ENCODE peak calls at places on chromosomes 4 and X, in five cellular contexts. One of them, this sample, is unnamed.

GRCh38 chr4:108762559-108763225 is at the start of gene ETNPPL:
- DNase-seq in H7: peak; percentile 89
- DNase-seq in NCI-H774: no peak
- DNase-seq in KBM-7: no peak
- DNase-seq in LoVo: no peak
- DNase-seq in this sample: no peak

GRCh38 chr4:8741513-8742226 is 130.0 kb downstream of the HMX1 start:
- DNase-seq in NCI-H774: no peak
- DNase-seq in KBM-7: no peak
- DNase-seq in H7: no peak
- DNase-seq in LoVo: no peak
- DNase-seq in this sample: no peak

GRCh38 chrX:24266996-24267395 is 46.9 kb downstream of the SUPT20HL2 start:
- DNase-seq in NCI-H774: no peak
- DNase-seq in KBM-7: no peak
- DNase-seq in H7: no peak
- DNase-seq in LoVo: no peak
- DNase-seq in this sample: peak; percentile 44

GRCh38 chr4:166165829-166166420 is 292.9 kb downstream of the TLL1 start:
- DNase-seq in H7: peak; percentile 3
- DNase-seq in NCI-H774: peak; percentile 48
- DNase-seq in LoVo: peak; percentile 81
- DNase-seq in KBM-7: peak; percentile 70
- DNase-seq in this sample: peak; percentile 68

GRCh38 chr4:139416073-139416673 is 37.7 kb upstream of the RAB33B start:
- DNase-seq in LoVo: peak; percentile 49
- DNase-seq in NCI-H774: no peak
- DNase-seq in KBM-7: peak; percentile 54
- DNase-seq in H7: no peak
- DNase-seq in this sample: peak; percentile 67

GRCh38 chrX:2504706-2505332 is 4.0 kb upstream of the DHRSX start:
- DNase-seq in LoVo: no peak
- DNase-seq in NCI-H774: no peak
- DNase-seq in H7: no peak
- DNase-seq in KBM-7: no peak
- DNase-seq in this sample: no peak

GRCh38 chr4:120481711-120482110 is 415.1 kb upstream of the MAD2L1 start:
- DNase-seq in H7: no peak
- DNase-seq in LoVo: no peak
- DNase-seq in KBM-7: no peak
- DNase-seq in NCI-H774: no peak
- DNase-seq in this sample: no peak

GRCh38 chr4:122930877-122931276 is 8.5 kb upstream of the NUDT6 start:
- DNase-seq in NCI-H774: no peak
- DNase-seq in H7: no peak
- DNase-seq in LoVo: peak; percentile 47
- DNase-seq in KBM-7: peak; percentile 15
- DNase-seq in this sample: peak; percentile 41

GRCh38 chrX:44088755-44089154 is 115.6 kb upstream of the NDP start:
- DNase-seq in NCI-H774: no peak
- DNase-seq in H7: no peak
- DNase-seq in LoVo: no peak
- DNase-seq in KBM-7: no peak
- DNase-seq in this sample: no peak

GRCh38 chr4:5460106-5460801 is 248.1 kb downstream of the EVC2 start:
- DNase-seq in H7: peak; percentile 84
- DNase-seq in KBM-7: peak; percentile 5
- DNase-seq in NCI-H774: no peak
- DNase-seq in LoVo: peak; percentile 4
- DNase-seq in this sample: peak; percentile 37

GRCh38 chrX:45756562-45756961 is 555.9 kb upstream of the DIPK2B start:
- DNase-seq in NCI-H774: peak; percentile 37
- DNase-seq in LoVo: no peak
- DNase-seq in KBM-7: peak; percentile 50
- DNase-seq in H7: no peak
- DNase-seq in this sample: no peak

GRCh38 chrX:30039768-30040167 is 175.6 kb upstream of the MAGEB2 start:
- DNase-seq in NCI-H774: no peak
- DNase-seq in KBM-7: no peak
- DNase-seq in LoVo: no peak
- DNase-seq in H7: no peak
- DNase-seq in this sample: peak; percentile 54

GRCh38 chr4:128590773-128591172 is 218.7 kb upstream of the JADE1 start:
- DNase-seq in H7: no peak
- DNase-seq in KBM-7: no peak
- DNase-seq in NCI-H774: no peak
- DNase-seq in LoVo: no peak
- DNase-seq in this sample: peak; percentile 37

GRCh38 chr4:139740531-139741041 is 75.0 kb downstream of the MGST2 start:
- DNase-seq in LoVo: no peak
- DNase-seq in H7: no peak
- DNase-seq in NCI-H774: peak; percentile 18
- DNase-seq in KBM-7: peak; percentile 77
- DNase-seq in this sample: peak; percentile 97

GRCh38 chr4:56619816-56620215 is 61.3 kb downstream of the HOPX start:
- DNase-seq in H7: no peak
- DNase-seq in NCI-H774: no peak
- DNase-seq in KBM-7: no peak
- DNase-seq in LoVo: no peak
- DNase-seq in this sample: no peak

GRCh38 chrX:120311632-120312000 is 355 bp upstream of the TMEM255A start:
- DNase-seq in KBM-7: no peak
- DNase-seq in NCI-H774: no peak
- DNase-seq in LoVo: no peak
- DNase-seq in H7: no peak
- DNase-seq in this sample: no peak